ENCODE peak calls at places on chromosomes 2 and 18, in four cellular contexts. I is NB4, F is A549, U is ovary. W is an unnamed sample.

GRCh38 chr2:239066597-239066996 is 218.7 kb downstream of the TWIST2 start:
- DNase-seq in I (no peak), F (no peak), U (no peak), W (no peak)

GRCh38 chr2:108348816-108349570 is 28.8 kb upstream of the SULT1C4 start:
- DNase-seq in I (no peak), U (no peak), F (peak), W (no peak)

GRCh38 chr18:22829781-22830180 is 103.3 kb upstream of the RBBP8 start:
- DNase-seq in U (no peak), F (no peak), I (no peak), W (no peak)

GRCh38 chr2:23452853-23453420 is 68.0 kb downstream of the KLHL29 start:
- DNase-seq in U (no peak), F (no peak), I (peak), W (no peak)

GRCh38 chr2:201411421-201411820 is 39.8 kb downstream of the TRAK2 start:
- DNase-seq in F (no peak), U (no peak), I (no peak), W (no peak)

GRCh38 chr2:53182609-53183008 is 585.0 kb upstream of the CHAC2 start:
- DNase-seq in U (no peak), I (no peak), F (no peak), W (no peak)

GRCh38 chr2:205700331-205701132 is 18.2 kb downstream of the NRP2 start:
- DNase-seq in U (peak), I (peak), F (peak), W (no peak)

GRCh38 chr2:8678731-8679566 is 2.9 kb upstream of the ID2 start:
- DNase-seq in I (peak), F (peak), U (peak), W (peak)

GRCh38 chr2:225270861-225271260 is 128.6 kb upstream of the NYAP2 start:
- DNase-seq in U (no peak), I (peak), F (peak), W (no peak)

GRCh38 chr2:75587954-75588587 is 27.3 kb upstream of the EVA1A start:
- DNase-seq in F (no peak), I (no peak), U (no peak), W (no peak)

GRCh38 chr2:25419678-25420242 is 78.0 kb upstream of the DNMT3A start:
- DNase-seq in I (peak), U (no peak), F (no peak), W (no peak)

GRCh38 chr2:172896541-172897144 is 161.0 kb downstream of the RAPGEF4 start:
- DNase-seq in I (no peak), U (no peak), F (no peak), W (no peak)

GRCh38 chr18:12630136-12630535 is 27.8 kb downstream of the SPIRE1 start:
- DNase-seq in I (no peak), F (no peak), U (no peak), W (no peak)

GRCh38 chr2:48174503-48174902 is 268.2 kb upstream of the FBXO11 start:
- DNase-seq in U (no peak), F (no peak), I (peak), W (no peak)

GRCh38 chr2:133324150-133324561 is 244.1 kb downstream of the NCKAP5 start:
- DNase-seq in I (no peak), U (no peak), F (peak), W (no peak)

GRCh38 chr18:74604774-74605173 is 7.1 kb downstream of the ZNF407 start:
- DNase-seq in I (no peak), F (no peak), U (no peak), W (no peak)

GRCh38 chr2:82027901-82028570 is 1723.5 kb upstream of the LRRTM1 start:
- DNase-seq in U (no peak), F (no peak), I (no peak), W (no peak)

GRCh38 chr2:20196881-20197204 is 28.1 kb downstream of the SDC1 start:
- DNase-seq in F (no peak), I (no peak), U (no peak), W (no peak)
- TF ChIP-seq POLR2A in F (no peak), I (no peak), U (no peak), W (no peak)

GRCh38 chr18:49613741-49614151 is 51.9 kb downstream of the LIPG start:
- DNase-seq in I (no peak), U (no peak), F (no peak), W (no peak)
- H3K4me3 ChIP-seq in I (no peak), U (no peak), F (no peak), W (no peak)

GRCh38 chr2:150144546-150145305 is 342.7 kb downstream of the RND3 start:
- DNase-seq in U (no peak), F (no peak), I (no peak), W (no peak)

GRCh38 chr2:150140777-150141176 is 346.7 kb downstream of the RND3 start:
- DNase-seq in I (no peak), F (no peak), U (no peak), W (no peak)

GRCh38 chr2:150141241-150142001 is 346.0 kb downstream of the RND3 start:
- DNase-seq in I (peak), U (no peak), F (no peak), W (no peak)

GRCh38 chr2:150143087-150143536 is 344.4 kb downstream of the RND3 start:
- DNase-seq in F (no peak), I (no peak), U (no peak), W (no peak)

GRCh38 chr2:150142561-150142960 is 344.9 kb downstream of the RND3 start:
- DNase-seq in I (no peak), F (peak), U (no peak), W (no peak)
- TF ChIP-seq POLR2A in I (no peak), F (no peak), U (no peak), W (no peak)

GRCh38 chr2:71253476-71253875 is 26.6 kb upstream of the PAIP2B start:
- DNase-seq in U (no peak), F (no peak), I (no peak), W (no peak)
- H3K4me3 ChIP-seq in U (no peak), F (no peak), I (no peak), W (no peak)

DNA sequence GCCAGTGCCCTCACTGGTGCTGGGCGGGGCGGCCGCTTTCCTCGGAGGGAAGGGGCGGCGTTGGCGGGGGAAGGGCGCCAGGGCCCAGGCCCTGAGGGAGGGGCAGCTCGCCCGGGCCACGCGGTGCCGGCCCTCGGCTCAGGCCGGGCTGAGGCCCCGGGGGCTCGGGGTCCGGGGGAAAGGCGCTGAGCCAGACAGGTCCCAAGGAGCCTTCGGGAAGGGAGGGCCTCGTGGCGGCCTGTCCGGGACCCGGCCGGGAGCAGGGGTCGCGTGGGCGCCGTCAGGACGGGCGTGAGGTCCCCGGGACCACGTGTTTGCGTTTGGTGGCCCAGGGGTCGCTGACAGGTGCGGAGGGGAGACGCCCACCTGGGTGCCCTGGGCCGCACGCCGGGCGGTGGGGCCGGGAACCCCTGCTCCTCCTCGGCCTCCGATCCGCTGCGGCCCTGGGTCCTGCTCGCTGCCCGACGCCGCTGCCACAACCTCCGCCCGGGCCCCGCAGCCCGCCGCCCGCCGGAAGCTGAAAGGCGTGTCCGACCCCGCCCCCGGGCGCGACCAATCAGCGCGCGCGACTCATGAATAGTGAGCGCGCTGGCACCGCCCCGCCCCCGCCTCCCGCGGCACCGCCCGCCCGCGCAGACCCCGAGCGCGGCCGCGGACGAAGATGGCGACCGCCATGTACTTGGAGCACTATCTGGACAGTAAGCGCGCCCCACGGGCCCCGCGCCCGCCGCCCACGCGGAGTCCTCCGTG is at the start of gene ING5:
- DNase-seq in I (peak), F (peak), U (peak), W (peak)
- TF ChIP-seq POLR2A in I (peak), F (peak), U (peak), W (no peak)